ENCODE peak calls at places on chromosomes 11 and 22, in ten cellular contexts. O, Z, P, S, I, X, R, V, D and Y are unnamed samples.

GRCh38 chr11:63814383-63814736 is 1.1 kb downstream of the SPINDOC start:
- DNase-seq in O (no peak), Z (no peak), P (no peak), S (no peak), I (no peak), X (no peak), R (no peak), V (peak; percentile 36), D (no peak), Y (no peak)

GRCh38 chr11:47332791-47333525 is 19.5 kb downstream of the MYBPC3 start:
- DNase-seq in O (no peak), Z (no peak), P (no peak), S (no peak), I (no peak), X (no peak), R (no peak), V (no peak), D (no peak), Y (no peak)

GRCh38 chr11:132035228-132035627 is 664.8 kb downstream of the NTM start:
- DNase-seq in O (no peak), Z (no peak), P (no peak), S (no peak), I (no peak), X (no peak), R (no peak), V (no peak), D (no peak), Y (no peak)

GRCh38 chr11:61787928-61788491 is 4.4 kb downstream of the TMEM258 start:
- DNase-seq in O (peak; percentile 68), Z (peak; percentile 48), P (no peak), S (no peak), I (no peak), X (peak; percentile 81), R (peak; percentile 41), V (no peak), D (peak; percentile 30), Y (peak; percentile 46)

GRCh38 chr22:34105461-34106062 is 185.3 kb upstream of the LARGE1 start:
- DNase-seq in O (peak; percentile 76), Z (no peak), P (peak; percentile 35), S (peak; percentile 72), I (peak; percentile 55), X (peak; percentile 1), R (peak; percentile 73), V (peak; percentile 15), D (no peak), Y (peak; percentile 36)

GRCh38 chr22:19635644-19636043 is 78.7 kb upstream of the SEPTIN5 start:
- DNase-seq in O (no peak), Z (no peak), P (no peak), S (no peak), I (no peak), X (no peak), R (no peak), V (no peak), D (no peak), Y (no peak)

GRCh38 chr22:44449061-44449682 is 48.9 kb downstream of the RTL6 start:
- DNase-seq in O (no peak), Z (no peak), P (peak; percentile 29), S (peak; percentile 36), I (peak; percentile 69), X (peak; percentile 80), R (no peak), V (no peak), D (peak; percentile 91), Y (no peak)

GRCh38 chr11:23727821-23728220 is 769.0 kb upstream of the LUZP2 start:
- DNase-seq in O (no peak), Z (no peak), P (no peak), S (no peak), I (no peak), X (peak; percentile 17), R (no peak), V (no peak), D (peak; percentile 4), Y (no peak)

GRCh38 chr11:404551-405264 is 10.1 kb downstream of the SIGIRR start:
- DNase-seq in O (no peak), Z (no peak), P (no peak), S (no peak), I (no peak), X (no peak), R (no peak), V (no peak), D (no peak), Y (no peak)

GRCh38 chr11:125649465-125650166 is 24.7 kb downstream of the CHEK1 start:
- DNase-seq in O (no peak), Z (no peak), P (no peak), S (no peak), I (no peak), X (no peak), R (no peak), V (no peak), D (no peak), Y (no peak)

GRCh38 chr22:26516503-26516902 is 4.2 kb upstream of the TFIP11 start:
- DNase-seq in O (peak; percentile 52), Z (no peak), P (no peak), S (no peak), I (no peak), X (no peak), R (no peak), V (no peak), D (no peak), Y (no peak)

GRCh38 chr11:133893381-133893780 is 48.1 kb upstream of the SPATA19 start:
- DNase-seq in O (no peak), Z (no peak), P (no peak), S (peak; percentile 13), I (peak; percentile 4), X (no peak), R (no peak), V (no peak), D (no peak), Y (peak; percentile 11)

GRCh38 chr11:2569731-2570210 is 125.0 kb downstream of the KCNQ1 start:
- DNase-seq in O (no peak), Z (no peak), P (peak; percentile 8), S (peak; percentile 44), I (no peak), X (no peak), R (no peak), V (no peak), D (no peak), Y (no peak)

GRCh38 chr11:105935791-105936190 is 86.2 kb downstream of the MSANTD4 start:
- DNase-seq in O (no peak), Z (peak; percentile 21), P (no peak), S (no peak), I (no peak), X (peak; percentile 26), R (no peak), V (no peak), D (no peak), Y (no peak)

GRCh38 chr11:48037709-48038468 is 57.5 kb downstream of the PTPRJ start:
- DNase-seq in O (no peak), Z (no peak), P (no peak), S (no peak), I (no peak), X (peak; percentile 36), R (no peak), V (no peak), D (no peak), Y (no peak)

GRCh38 chr11:107177106-107177477 is 158.8 kb upstream of the GUCY1A2 start:
- DNase-seq in O (no peak), Z (no peak), P (no peak), S (no peak), I (no peak), X (no peak), R (no peak), V (no peak), D (no peak), Y (no peak)

DNA sequence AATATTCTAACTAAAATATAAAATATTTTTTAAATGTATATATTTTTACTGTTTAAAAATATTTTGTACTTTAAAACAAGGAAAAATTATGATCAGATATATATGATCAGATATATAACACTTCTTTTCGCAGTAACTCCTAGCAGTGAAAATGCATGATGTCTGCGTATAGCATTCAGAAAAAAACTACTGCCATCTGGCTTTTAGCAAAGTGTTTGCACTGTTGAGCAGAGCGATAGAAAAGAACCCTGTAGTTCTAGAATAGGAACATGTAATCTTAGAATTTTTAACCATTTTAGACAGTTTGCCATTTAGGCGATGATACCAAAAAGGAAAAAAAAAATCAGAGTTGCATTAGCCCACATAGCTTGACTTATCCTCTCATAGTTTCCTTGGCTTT is 370.4 kb upstream of the ANO3 start:
- DNase-seq in O (no peak), Z (no peak), P (no peak), S (no peak), I (no peak), X (no peak), R (no peak), V (no peak), D (no peak), Y (no peak)
- TF ChIP-seq CTCF in O (no peak), Z (no peak), P (peak; percentile 45), S (no peak), I (no peak), X (no peak), R (peak; percentile 18), V (no peak), D (no peak), Y (no peak)

GRCh38 chr11:92399702-92400101 is 175.1 kb downstream of the FAT3 start:
- DNase-seq in O (no peak), Z (no peak), P (no peak), S (no peak), I (no peak), X (no peak), R (no peak), V (no peak), D (no peak), Y (no peak)
- TF ChIP-seq CTCF in O (no peak), Z (no peak), P (no peak), S (no peak), I (no peak), X (no peak), R (no peak), V (no peak), D (no peak), Y (no peak)

DNA sequence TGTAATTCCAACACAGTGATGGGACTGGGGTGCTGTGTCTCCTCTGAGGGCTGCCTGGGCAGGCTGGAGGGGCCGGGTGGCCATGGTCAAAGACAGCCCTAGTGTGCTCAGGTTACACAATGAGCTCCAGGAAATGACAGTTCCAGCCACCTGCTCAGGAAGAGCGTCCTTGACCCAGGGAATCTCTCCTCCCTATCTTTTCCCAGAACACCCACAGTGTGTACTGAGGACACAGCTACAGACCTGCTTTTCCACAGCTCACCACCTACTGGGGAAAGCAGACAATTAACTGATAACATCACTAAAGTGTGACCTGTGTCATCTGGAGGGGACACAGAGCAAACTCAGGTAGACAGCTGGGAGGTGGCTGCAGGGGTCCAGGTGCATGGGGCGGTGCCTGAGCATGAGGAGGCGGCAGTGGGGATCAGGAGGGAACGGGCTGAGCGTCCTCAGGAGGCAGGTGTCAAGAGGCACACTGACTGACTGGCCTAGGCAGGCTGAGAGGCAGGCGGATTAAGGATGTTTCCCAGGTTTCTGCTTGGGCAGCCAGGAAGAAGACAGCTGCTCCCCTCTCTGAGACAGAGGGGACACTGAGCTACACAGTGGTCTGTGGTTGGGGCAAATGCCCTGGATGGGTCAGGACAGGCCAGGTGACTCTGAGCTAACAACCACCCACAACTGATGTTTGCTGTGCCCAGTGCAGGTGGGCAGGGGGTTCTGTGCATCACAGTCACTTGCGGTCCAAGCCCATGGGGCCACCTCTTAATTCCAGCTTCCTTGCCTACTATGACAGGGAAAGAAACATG is 56.1 kb downstream of the ARFGAP3 start:
- DNase-seq in O (no peak), Z (no peak), P (no peak), S (no peak), I (no peak), X (no peak), R (no peak), V (no peak), D (no peak), Y (no peak)
- TF ChIP-seq CTCF in O (no peak), Z (no peak), P (no peak), S (no peak), I (no peak), X (no peak), R (no peak), V (no peak), D (no peak), Y (no peak)

GRCh38 chr22:49549256-49549655 is 278.4 kb downstream of the BRD1 start:
- DNase-seq in O (peak; percentile 0), Z (no peak), P (no peak), S (peak; percentile 25), I (no peak), X (no peak), R (no peak), V (no peak), D (no peak), Y (no peak)
- TF ChIP-seq CTCF in O (no peak), Z (no peak), P (no peak), S (no peak), I (no peak), X (no peak), R (no peak), V (no peak), D (no peak), Y (no peak)